ENCODE peak calls at places on chromosomes 11 and 22, in ten cellular contexts. One of them, this sample, is unnamed.

GRCh38 chr11:117910941-117911630 is 18.1 kb downstream of the TMPRSS13 start:
- DNase-seq in fibroblast of lung: no peak
- DNase-seq in lung: no peak
- DNase-seq in ovary: no peak
- DNase-seq in SK-N-SH: no peak
- DNase-seq in left ventricle myocardium inferior: no peak
- DNase-seq in lower lobe of right lung: no peak
- DNase-seq in astrocyte: no peak
- DNase-seq in dorsolateral prefrontal cortex: no peak
- DNase-seq in CD4-positive, alpha-beta T cell: peak; percentile 19
- DNase-seq in this sample: no peak

GRCh38 chr11:97548280-97548679 is 1158.5 kb downstream of the JRKL start:
- DNase-seq in fibroblast of lung: no peak
- DNase-seq in lung: no peak
- DNase-seq in ovary: no peak
- DNase-seq in SK-N-SH: no peak
- DNase-seq in left ventricle myocardium inferior: no peak
- DNase-seq in lower lobe of right lung: no peak
- DNase-seq in astrocyte: no peak
- DNase-seq in dorsolateral prefrontal cortex: no peak
- DNase-seq in CD4-positive, alpha-beta T cell: no peak
- DNase-seq in this sample: no peak

GRCh38 chr22:27510024-27510423 is 291.5 kb downstream of the MN1 start:
- DNase-seq in fibroblast of lung: no peak
- DNase-seq in lung: no peak
- DNase-seq in ovary: no peak
- DNase-seq in SK-N-SH: no peak
- DNase-seq in left ventricle myocardium inferior: no peak
- DNase-seq in lower lobe of right lung: no peak
- DNase-seq in astrocyte: no peak
- DNase-seq in dorsolateral prefrontal cortex: no peak
- DNase-seq in CD4-positive, alpha-beta T cell: no peak
- DNase-seq in this sample: no peak

GRCh38 chr11:83292709-83293435 is 6.7 kb upstream of the CCDC90B start:
- DNase-seq in fibroblast of lung: peak; percentile 76
- DNase-seq in lung: no peak
- DNase-seq in ovary: no peak
- DNase-seq in SK-N-SH: peak; percentile 40
- DNase-seq in left ventricle myocardium inferior: no peak
- DNase-seq in lower lobe of right lung: no peak
- DNase-seq in astrocyte: peak; percentile 57
- DNase-seq in dorsolateral prefrontal cortex: peak; percentile 47
- DNase-seq in CD4-positive, alpha-beta T cell: no peak
- DNase-seq in this sample: no peak

GRCh38 chr11:73011126-73011817 is 130.8 kb downstream of the FCHSD2 start:
- DNase-seq in fibroblast of lung: no peak
- DNase-seq in lung: no peak
- DNase-seq in ovary: no peak
- DNase-seq in SK-N-SH: no peak
- DNase-seq in left ventricle myocardium inferior: no peak
- DNase-seq in lower lobe of right lung: no peak
- DNase-seq in astrocyte: no peak
- DNase-seq in dorsolateral prefrontal cortex: no peak
- DNase-seq in CD4-positive, alpha-beta T cell: no peak
- DNase-seq in this sample: no peak

GRCh38 chr22:41576877-41577276 is 12.8 kb downstream of the PMM1 start:
- DNase-seq in fibroblast of lung: peak; percentile 68
- DNase-seq in lung: no peak
- DNase-seq in ovary: no peak
- DNase-seq in SK-N-SH: peak; percentile 58
- DNase-seq in left ventricle myocardium inferior: peak; percentile 65
- DNase-seq in lower lobe of right lung: no peak
- DNase-seq in astrocyte: no peak
- DNase-seq in dorsolateral prefrontal cortex: peak; percentile 63
- DNase-seq in CD4-positive, alpha-beta T cell: peak; percentile 38
- DNase-seq in this sample: peak; percentile 57

GRCh38 chr11:17915500-17916143 is 97.2 kb downstream of the SERGEF start:
- DNase-seq in fibroblast of lung: no peak
- DNase-seq in lung: no peak
- DNase-seq in ovary: no peak
- DNase-seq in SK-N-SH: no peak
- DNase-seq in left ventricle myocardium inferior: no peak
- DNase-seq in lower lobe of right lung: no peak
- DNase-seq in astrocyte: peak; percentile 9
- DNase-seq in dorsolateral prefrontal cortex: no peak
- DNase-seq in CD4-positive, alpha-beta T cell: no peak
- DNase-seq in this sample: no peak

GRCh38 chr11:61007383-61007970 is 36.0 kb downstream of the CD6 start:
- DNase-seq in fibroblast of lung: no peak
- DNase-seq in lung: no peak
- DNase-seq in ovary: no peak
- DNase-seq in SK-N-SH: peak; percentile 78
- DNase-seq in left ventricle myocardium inferior: no peak
- DNase-seq in lower lobe of right lung: no peak
- DNase-seq in astrocyte: no peak
- DNase-seq in dorsolateral prefrontal cortex: peak; percentile 8
- DNase-seq in CD4-positive, alpha-beta T cell: no peak
- DNase-seq in this sample: peak; percentile 77

GRCh38 chr22:44202261-44202789 is 21.6 kb downstream of the PARVG start:
- DNase-seq in fibroblast of lung: peak; percentile 79
- DNase-seq in lung: no peak
- DNase-seq in ovary: no peak
- DNase-seq in SK-N-SH: no peak
- DNase-seq in left ventricle myocardium inferior: no peak
- DNase-seq in lower lobe of right lung: no peak
- DNase-seq in astrocyte: peak; percentile 88
- DNase-seq in dorsolateral prefrontal cortex: no peak
- DNase-seq in CD4-positive, alpha-beta T cell: no peak
- DNase-seq in this sample: no peak

GRCh38 chr11:5691963-5692358 is 2.4 kb downstream of the TRIM22 start:
- DNase-seq in fibroblast of lung: no peak
- DNase-seq in lung: no peak
- DNase-seq in ovary: no peak
- DNase-seq in SK-N-SH: no peak
- DNase-seq in left ventricle myocardium inferior: no peak
- DNase-seq in lower lobe of right lung: no peak
- DNase-seq in astrocyte: no peak
- DNase-seq in dorsolateral prefrontal cortex: no peak
- DNase-seq in CD4-positive, alpha-beta T cell: no peak
- DNase-seq in this sample: no peak

GRCh38 chr11:78371221-78371899 is 46.3 kb downstream of the GAB2 start:
- DNase-seq in fibroblast of lung: no peak
- DNase-seq in lung: no peak
- DNase-seq in ovary: no peak
- DNase-seq in SK-N-SH: no peak
- DNase-seq in left ventricle myocardium inferior: no peak
- DNase-seq in lower lobe of right lung: no peak
- DNase-seq in astrocyte: no peak
- DNase-seq in dorsolateral prefrontal cortex: no peak
- DNase-seq in CD4-positive, alpha-beta T cell: no peak
- DNase-seq in this sample: no peak

GRCh38 chr11:61961570-61962212 is 5.7 kb downstream of the FTH1 start:
- DNase-seq in fibroblast of lung: peak; percentile 82
- DNase-seq in lung: no peak
- DNase-seq in ovary: no peak
- DNase-seq in SK-N-SH: no peak
- DNase-seq in left ventricle myocardium inferior: peak; percentile 78
- DNase-seq in lower lobe of right lung: no peak
- DNase-seq in astrocyte: no peak
- DNase-seq in dorsolateral prefrontal cortex: no peak
- DNase-seq in CD4-positive, alpha-beta T cell: no peak
- DNase-seq in this sample: peak; percentile 27

GRCh38 chr11:130315354-130315970 is 745 bp upstream of the ZBTB44 start:
- DNase-seq in fibroblast of lung: no peak
- DNase-seq in lung: peak; percentile 54
- DNase-seq in ovary: peak; percentile 59
- DNase-seq in SK-N-SH: peak; percentile 44
- DNase-seq in left ventricle myocardium inferior: peak; percentile 18
- DNase-seq in lower lobe of right lung: peak; percentile 73
- DNase-seq in astrocyte: no peak
- DNase-seq in dorsolateral prefrontal cortex: peak; percentile 9
- DNase-seq in CD4-positive, alpha-beta T cell: peak; percentile 65
- DNase-seq in this sample: peak; percentile 40

GRCh38 chr11:19311306-19312030 is 70.7 kb upstream of the E2F8 start:
- DNase-seq in fibroblast of lung: peak; percentile 63
- DNase-seq in lung: peak; percentile 74
- DNase-seq in ovary: peak; percentile 32
- DNase-seq in SK-N-SH: peak; percentile 66
- DNase-seq in left ventricle myocardium inferior: peak; percentile 52
- DNase-seq in lower lobe of right lung: no peak
- DNase-seq in astrocyte: peak; percentile 3
- DNase-seq in dorsolateral prefrontal cortex: peak; percentile 44
- DNase-seq in CD4-positive, alpha-beta T cell: no peak
- DNase-seq in this sample: peak; percentile 64

GRCh38 chr11:6057452-6057851 is 26.9 kb upstream of the OR56A1 start:
- DNase-seq in fibroblast of lung: no peak
- DNase-seq in lung: no peak
- DNase-seq in ovary: no peak
- DNase-seq in SK-N-SH: no peak
- DNase-seq in left ventricle myocardium inferior: no peak
- DNase-seq in lower lobe of right lung: no peak
- DNase-seq in astrocyte: no peak
- DNase-seq in dorsolateral prefrontal cortex: no peak
- DNase-seq in CD4-positive, alpha-beta T cell: no peak
- DNase-seq in this sample: no peak

GRCh38 chr11:66371627-66372415 is at the start of gene SLC29A2:
- DNase-seq in fibroblast of lung: no peak
- DNase-seq in lung: peak; percentile 86
- DNase-seq in ovary: no peak
- DNase-seq in SK-N-SH: peak; percentile 91
- DNase-seq in left ventricle myocardium inferior: peak; percentile 73
- DNase-seq in lower lobe of right lung: peak; percentile 92
- DNase-seq in astrocyte: no peak
- DNase-seq in dorsolateral prefrontal cortex: peak; percentile 63
- DNase-seq in CD4-positive, alpha-beta T cell: peak; percentile 74
- DNase-seq in this sample: peak; percentile 81

GRCh38 chr22:45248832-45249561 is 8.3 kb upstream of the KIAA0930 start:
- DNase-seq in fibroblast of lung: no peak
- DNase-seq in lung: no peak
- DNase-seq in ovary: no peak
- DNase-seq in SK-N-SH: no peak
- DNase-seq in left ventricle myocardium inferior: no peak
- DNase-seq in lower lobe of right lung: no peak
- DNase-seq in astrocyte: no peak
- DNase-seq in dorsolateral prefrontal cortex: no peak
- DNase-seq in CD4-positive, alpha-beta T cell: no peak
- DNase-seq in this sample: no peak

GRCh38 chr11:74816664-74817063 is 68.0 kb downstream of the RNF169 start:
- DNase-seq in fibroblast of lung: no peak
- DNase-seq in lung: no peak
- DNase-seq in ovary: no peak
- DNase-seq in SK-N-SH: no peak
- DNase-seq in left ventricle myocardium inferior: no peak
- DNase-seq in lower lobe of right lung: no peak
- DNase-seq in astrocyte: no peak
- DNase-seq in dorsolateral prefrontal cortex: no peak
- DNase-seq in CD4-positive, alpha-beta T cell: no peak
- DNase-seq in this sample: no peak
- H3K27me3 ChIP-seq in fibroblast of lung: no peaks in the 10 kb centered on the region
- H3K27me3 ChIP-seq in lung: no peaks in the 10 kb centered on the region
- H3K27me3 ChIP-seq in ovary: no peaks in the 10 kb centered on the region
- H3K27me3 ChIP-seq in SK-N-SH: no peaks in the 10 kb centered on the region
- H3K27me3 ChIP-seq in left ventricle myocardium inferior: no peaks in the 10 kb centered on the region
- H3K27me3 ChIP-seq in lower lobe of right lung: no peaks in the 10 kb centered on the region
- H3K27me3 ChIP-seq in astrocyte: no peaks in the 10 kb centered on the region
- H3K27me3 ChIP-seq in dorsolateral prefrontal cortex: no peaks in the 10 kb centered on the region
- H3K27me3 ChIP-seq in CD4-positive, alpha-beta T cell: no peaks in the 10 kb centered on the region
- H3K27me3 ChIP-seq in this sample: no peaks in the 10 kb centered on the region

GRCh38 chr22:19456541-19456940 is 9.0 kb upstream of the C22orf39 start:
- DNase-seq in fibroblast of lung: no peak
- DNase-seq in lung: no peak
- DNase-seq in ovary: no peak
- DNase-seq in SK-N-SH: no peak
- DNase-seq in left ventricle myocardium inferior: no peak
- DNase-seq in lower lobe of right lung: no peak
- DNase-seq in astrocyte: no peak
- DNase-seq in dorsolateral prefrontal cortex: no peak
- DNase-seq in CD4-positive, alpha-beta T cell: no peak
- DNase-seq in this sample: no peak

GRCh38 chr22:19454156-19454555 is 6.6 kb upstream of the C22orf39 start:
- DNase-seq in fibroblast of lung: no peak
- DNase-seq in lung: no peak
- DNase-seq in ovary: no peak
- DNase-seq in SK-N-SH: no peak
- DNase-seq in left ventricle myocardium inferior: no peak
- DNase-seq in lower lobe of right lung: no peak
- DNase-seq in astrocyte: no peak
- DNase-seq in dorsolateral prefrontal cortex: no peak
- DNase-seq in CD4-positive, alpha-beta T cell: no peak
- DNase-seq in this sample: no peak

GRCh38 chr22:19455585-19456370 is 8.3 kb upstream of the C22orf39 start:
- DNase-seq in fibroblast of lung: no peak
- DNase-seq in lung: no peak
- DNase-seq in ovary: no peak
- DNase-seq in SK-N-SH: no peak
- DNase-seq in left ventricle myocardium inferior: no peak
- DNase-seq in lower lobe of right lung: no peak
- DNase-seq in astrocyte: no peak
- DNase-seq in dorsolateral prefrontal cortex: peak; percentile 34
- DNase-seq in CD4-positive, alpha-beta T cell: no peak
- DNase-seq in this sample: no peak

GRCh38 chr22:19453718-19454117 is 6.2 kb upstream of the C22orf39 start:
- DNase-seq in fibroblast of lung: no peak
- DNase-seq in lung: no peak
- DNase-seq in ovary: no peak
- DNase-seq in SK-N-SH: no peak
- DNase-seq in left ventricle myocardium inferior: no peak
- DNase-seq in lower lobe of right lung: no peak
- DNase-seq in astrocyte: no peak
- DNase-seq in dorsolateral prefrontal cortex: no peak
- DNase-seq in CD4-positive, alpha-beta T cell: no peak
- DNase-seq in this sample: no peak

GRCh38 chr22:19455033-19455432 is 7.5 kb upstream of the C22orf39 start:
- DNase-seq in fibroblast of lung: no peak
- DNase-seq in lung: no peak
- DNase-seq in ovary: no peak
- DNase-seq in SK-N-SH: no peak
- DNase-seq in left ventricle myocardium inferior: no peak
- DNase-seq in lower lobe of right lung: no peak
- DNase-seq in astrocyte: no peak
- DNase-seq in dorsolateral prefrontal cortex: no peak
- DNase-seq in CD4-positive, alpha-beta T cell: no peak
- DNase-seq in this sample: no peak
- H3K27ac ChIP-seq in fibroblast of lung: no peak overlapping the region
- H3K27ac ChIP-seq in lung: no peak overlapping the region
- H3K27ac ChIP-seq in ovary: no peak overlapping the region
- H3K27ac ChIP-seq in SK-N-SH: no peak overlapping the region
- H3K27ac ChIP-seq in left ventricle myocardium inferior: no peak overlapping the region
- H3K27ac ChIP-seq in lower lobe of right lung: no peak overlapping the region
- H3K27ac ChIP-seq in astrocyte: no peak overlapping the region
- H3K27ac ChIP-seq in dorsolateral prefrontal cortex: no peak overlapping the region
- H3K27ac ChIP-seq in CD4-positive, alpha-beta T cell: no peak overlapping the region
- H3K27ac ChIP-seq in this sample: no peak overlapping the region

GRCh38 chr22:35299217-35299716 is 427 bp upstream of the TOM1 start:
- DNase-seq in fibroblast of lung: peak; percentile 20
- DNase-seq in lung: no peak
- DNase-seq in ovary: no peak
- DNase-seq in SK-N-SH: peak; percentile 60
- DNase-seq in left ventricle myocardium inferior: no peak
- DNase-seq in lower lobe of right lung: no peak
- DNase-seq in astrocyte: peak; percentile 9
- DNase-seq in dorsolateral prefrontal cortex: no peak
- DNase-seq in CD4-positive, alpha-beta T cell: peak; percentile 47
- DNase-seq in this sample: no peak
- TF ChIP-seq CTCF in fibroblast of lung: no peak
- TF ChIP-seq CTCF in lung: no peak
- TF ChIP-seq CTCF in ovary: no peak
- TF ChIP-seq CTCF in SK-N-SH: no peak
- TF ChIP-seq CTCF in left ventricle myocardium inferior: peak; percentile 9
- TF ChIP-seq CTCF in lower lobe of right lung: no peak
- TF ChIP-seq CTCF in astrocyte: no peak
- TF ChIP-seq CTCF in dorsolateral prefrontal cortex: no peak
- TF ChIP-seq CTCF in CD4-positive, alpha-beta T cell: peak; percentile 33
- TF ChIP-seq CTCF in this sample: no peak

GRCh38 chr11:124719534-124719933 is 20.2 kb upstream of the NRGN start:
- DNase-seq in fibroblast of lung: no peak
- DNase-seq in lung: no peak
- DNase-seq in ovary: no peak
- DNase-seq in SK-N-SH: no peak
- DNase-seq in left ventricle myocardium inferior: no peak
- DNase-seq in lower lobe of right lung: no peak
- DNase-seq in astrocyte: no peak
- DNase-seq in dorsolateral prefrontal cortex: no peak
- DNase-seq in CD4-positive, alpha-beta T cell: no peak
- DNase-seq in this sample: no peak
- H3K27me3 ChIP-seq in fibroblast of lung: peaks cover 49% of the 10 kb centered on the region
- H3K27me3 ChIP-seq in lung: no peaks in the 10 kb centered on the region
- H3K27me3 ChIP-seq in ovary: no peaks in the 10 kb centered on the region
- H3K27me3 ChIP-seq in SK-N-SH: no peaks in the 10 kb centered on the region
- H3K27me3 ChIP-seq in left ventricle myocardium inferior: peaks cover 97% of the 10 kb centered on the region
- H3K27me3 ChIP-seq in lower lobe of right lung: peaks cover 11% of the 10 kb centered on the region
- H3K27me3 ChIP-seq in astrocyte: peaks cover 30% of the 10 kb centered on the region
- H3K27me3 ChIP-seq in dorsolateral prefrontal cortex: no peaks in the 10 kb centered on the region
- H3K27me3 ChIP-seq in CD4-positive, alpha-beta T cell: peaks cover 33% of the 10 kb centered on the region
- H3K27me3 ChIP-seq in this sample: no peaks in the 10 kb centered on the region